ENCODE peak calls at places on chromosomes 3 and 15, in eight cellular contexts. O, W, Q, L, Y, M, B and I are unnamed samples.

GRCh38 chr15:61916104-61916503 is 144.1 kb downstream of the VPS13C start:
- DNase-seq in M (peak), Y (no peak), Q (no peak), B (no peak), W (no peak), L (no peak), O (no peak), I (no peak)

GRCh38 chr3:69339766-69340165 is 46.1 kb downstream of the FRMD4B start:
- DNase-seq in W (no peak), Q (no peak), L (no peak), B (no peak), Y (no peak), O (peak), M (no peak), I (no peak)

GRCh38 chr15:64137226-64137833 is 14.2 kb upstream of the SNX22 start:
- DNase-seq in Q (no peak), O (no peak), M (no peak), Y (no peak), W (no peak), B (no peak), L (no peak), I (peak)

GRCh38 chr15:66076591-66077319 is 176.8 kb downstream of the MEGF11 start:
- DNase-seq in Y (no peak), B (no peak), M (no peak), Q (no peak), W (no peak), O (no peak), L (no peak), I (no peak)

GRCh38 chr3:111734652-111735051 is 124.4 kb upstream of the PHLDB2 start:
- DNase-seq in L (no peak), W (no peak), B (no peak), Q (no peak), M (no peak), Y (no peak), O (no peak), I (no peak)

GRCh38 chr3:123378409-123378915 is 70.4 kb downstream of the ADCY5 start:
- DNase-seq in O (no peak), L (no peak), Y (no peak), B (no peak), Q (no peak), W (no peak), M (no peak), I (no peak)

GRCh38 chr3:159988617-159989251 is at the start of gene IL12A:
- DNase-seq in W (peak), M (peak), Q (peak), O (peak), B (peak), L (peak), Y (peak), I (peak)

GRCh38 chr3:167887096-167887495 is 151.6 kb downstream of the SERPINI1 start:
- DNase-seq in Q (no peak), B (no peak), L (no peak), Y (peak), O (no peak), W (no peak), M (no peak), I (no peak)

GRCh38 chr15:31489281-31489680 is 162.6 kb downstream of the KLF13 start:
- DNase-seq in W (no peak), B (no peak), M (no peak), L (peak), Q (no peak), Y (no peak), O (no peak), I (peak)

GRCh38 chr3:4977001-4977888 is 2.0 kb upstream of the BHLHE40 start:
- DNase-seq in O (peak), B (peak), Q (peak), L (peak), Y (peak), M (peak), W (peak), I (no peak)

GRCh38 chr3:123357275-123357674 is 91.6 kb downstream of the ADCY5 start:
- DNase-seq in Q (no peak), O (no peak), Y (no peak), B (no peak), W (no peak), L (no peak), M (no peak), I (no peak)

GRCh38 chr15:63339836-63340235 is 41.8 kb downstream of the CA12 start:
- DNase-seq in O (no peak), Q (no peak), Y (no peak), B (no peak), M (no peak), L (no peak), W (no peak), I (no peak)

GRCh38 chr3:160400631-160401150 is 1.2 kb downstream of the SMC4 start:
- DNase-seq in B (no peak), W (peak), O (peak), Q (no peak), Y (peak), M (no peak), L (no peak), I (peak)

GRCh38 chr3:148136816-148137215 is 560.9 kb upstream of the AGTR1 start:
- DNase-seq in Q (no peak), B (no peak), M (no peak), O (no peak), W (no peak), L (no peak), Y (no peak), I (no peak)

GRCh38 chr15:60518511-60518910 is 39.6 kb upstream of the ICE2 start:
- DNase-seq in W (no peak), O (no peak), Q (no peak), M (no peak), B (no peak), L (no peak), Y (no peak), I (no peak)

GRCh38 chr15:42692536-42692935 is 44.4 kb downstream of the CDAN1 start:
- DNase-seq in B (no peak), M (no peak), Y (no peak), O (no peak), Q (no peak), W (no peak), L (no peak), I (peak)

GRCh38 chr15:79208179-79208578 is 74.3 kb upstream of the ANKRD34C start:
- DNase-seq in L (no peak), B (no peak), W (no peak), Y (no peak), Q (no peak), M (no peak), O (peak), I (no peak)

GRCh38 chr15:79212589-79213139 is 69.9 kb upstream of the ANKRD34C start:
- DNase-seq in O (no peak), W (no peak), Y (no peak), M (no peak), Q (no peak), B (no peak), L (no peak), I (no peak)

GRCh38 chr15:79209116-79209515 is 73.4 kb upstream of the ANKRD34C start:
- DNase-seq in Q (no peak), Y (no peak), M (no peak), W (no peak), O (no peak), L (no peak), B (no peak), I (no peak)

GRCh38 chr15:79206940-79207339 is 75.6 kb upstream of the ANKRD34C start:
- DNase-seq in M (no peak), W (no peak), L (no peak), Y (no peak), B (no peak), O (no peak), Q (no peak), I (no peak)

GRCh38 chr15:79209690-79210089 is 72.8 kb upstream of the ANKRD34C start:
- DNase-seq in Y (no peak), M (no peak), O (no peak), B (no peak), L (no peak), W (no peak), Q (no peak), I (no peak)
- TF ChIP-seq CTCF in Y (peak), M (no peak), O (peak), B (peak), L (no peak), W (no peak), Q (no peak), I (no peak)

GRCh38 chr3:64080839-64081630 is 57.7 kb upstream of the PSMD6 start:
- DNase-seq in B (no peak), M (no peak), O (no peak), W (no peak), Y (no peak), L (no peak), Q (no peak), I (no peak)

GRCh38 chr3:64083588-64083974 is 60.3 kb upstream of the PSMD6 start:
- DNase-seq in Y (no peak), W (no peak), B (no peak), M (no peak), L (no peak), O (no peak), Q (no peak), I (no peak)

GRCh38 chr3:64084640-64085039 is 61.3 kb upstream of the PSMD6 start:
- DNase-seq in B (no peak), L (no peak), M (peak), Q (no peak), W (no peak), Y (no peak), O (peak), I (no peak)

GRCh38 chr3:64082917-64083587 is 59.8 kb upstream of the PSMD6 start:
- DNase-seq in B (no peak), O (peak), Y (no peak), M (peak), W (no peak), L (no peak), Q (no peak), I (no peak)

DNA sequence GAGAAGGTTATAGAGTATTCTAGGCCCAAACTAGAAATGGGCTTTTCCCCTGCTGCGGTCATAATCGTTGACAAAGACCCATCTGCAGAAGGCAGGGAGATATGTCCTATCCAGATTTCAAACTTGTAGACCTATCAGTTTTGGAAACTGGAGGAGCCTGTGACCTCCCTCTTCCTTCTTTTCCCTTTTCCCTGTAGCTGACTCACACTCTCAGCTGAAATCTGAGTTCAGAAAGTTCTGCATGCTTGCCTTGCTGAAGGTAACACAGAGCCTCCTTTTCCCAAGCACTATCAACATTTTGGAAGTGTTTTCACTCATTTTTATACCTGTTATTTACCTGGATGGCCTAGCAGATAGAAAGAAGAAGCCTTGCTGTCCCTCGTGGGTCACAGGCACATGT is 59.1 kb upstream of the PSMD6 start:
- DNase-seq in Y (no peak), W (no peak), B (no peak), O (no peak), M (peak), L (no peak), Q (no peak), I (no peak)
- TF ChIP-seq CTCF in Y (no peak), W (no peak), B (no peak), O (no peak), M (no peak), L (no peak), Q (no peak), I (no peak)

GRCh38 chr3:3170998-3171397 is 8.5 kb downstream of the CRBN start:
- DNase-seq in W (no peak), B (peak), L (no peak), Y (no peak), M (no peak), Q (no peak), O (peak), I (no peak)
- TF ChIP-seq CTCF in W (peak), B (peak), L (peak), Y (no peak), M (peak), Q (no peak), O (no peak), I (peak)

GRCh38 chr3:25566358-25566920 is 98.3 kb downstream of the TOP2B start:
- DNase-seq in L (no peak), Q (no peak), O (no peak), M (no peak), B (no peak), Y (no peak), W (no peak), I (no peak)
- TF ChIP-seq CTCF in L (no peak), Q (no peak), O (no peak), M (peak), B (no peak), Y (peak), W (no peak), I (peak)

DNA sequence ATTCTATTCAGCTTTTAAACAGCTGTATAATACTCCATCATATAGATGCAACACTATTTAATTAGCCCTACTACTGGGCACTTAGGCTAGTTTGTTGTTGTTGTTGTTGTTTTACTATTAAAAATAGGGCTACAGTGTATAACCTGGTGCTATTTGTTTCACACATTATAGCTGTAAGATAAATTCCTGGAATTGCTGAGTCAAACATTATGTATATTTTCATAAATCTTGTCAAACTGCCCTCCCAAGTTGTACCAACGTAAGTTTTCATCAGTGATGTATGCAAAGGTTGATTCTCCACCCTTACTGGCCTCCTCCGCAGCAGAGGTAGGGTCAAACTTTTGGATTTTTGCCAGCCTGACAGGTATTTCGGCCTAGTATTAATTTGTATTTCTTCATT is 3.8 kb upstream of the CEMIP start:
- DNase-seq in W (no peak), L (no peak), M (peak), Y (no peak), B (no peak), Q (no peak), O (no peak), I (peak)
- TF ChIP-seq CTCF in W (no peak), L (no peak), M (no peak), Y (no peak), B (no peak), Q (no peak), O (no peak), I (no peak)

DNA sequence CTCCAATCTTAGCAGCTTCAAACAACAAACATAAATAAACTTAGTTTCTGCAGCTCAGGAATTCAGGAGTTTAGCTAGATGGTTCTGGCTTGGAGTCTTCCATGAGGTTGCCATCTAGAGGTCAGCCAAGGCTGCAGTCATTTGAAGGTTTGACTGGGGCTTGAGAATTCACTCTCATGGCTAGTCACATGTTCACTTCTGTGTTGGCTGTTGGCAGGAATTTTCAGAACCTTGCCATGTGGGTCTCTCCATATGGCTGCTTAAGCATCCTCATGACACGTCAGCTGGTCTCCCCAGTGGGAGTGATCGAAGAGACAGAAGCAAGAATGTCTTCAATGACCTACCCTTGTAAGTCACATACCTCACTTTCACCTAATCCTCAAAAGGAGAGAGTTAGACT is 269.2 kb upstream of the CNTN3 start:
- DNase-seq in B (no peak), O (peak), M (no peak), L (no peak), W (no peak), Y (no peak), Q (no peak), I (no peak)
- TF ChIP-seq CTCF in B (no peak), O (peak), M (no peak), L (no peak), W (peak), Y (no peak), Q (no peak), I (peak)

GRCh38 chr3:48064292-48064829 is 48.1 kb upstream of the MAP4 start:
- DNase-seq in Q (no peak), O (no peak), W (no peak), M (no peak), Y (no peak), L (no peak), B (no peak), I (no peak)
- TF ChIP-seq CTCF in Q (no peak), O (no peak), W (no peak), M (no peak), Y (no peak), L (no peak), B (no peak), I (no peak)

GRCh38 chr15:85760049-85760448 is 34.7 kb downstream of the KLHL25 start:
- DNase-seq in M (peak), O (no peak), B (no peak), W (no peak), Q (no peak), L (no peak), Y (no peak), I (no peak)

GRCh38 chr15:85759391-85759790 is 35.3 kb downstream of the KLHL25 start:
- DNase-seq in B (no peak), L (no peak), O (no peak), M (peak), W (no peak), Y (no peak), Q (no peak), I (peak)

GRCh38 chr15:85762039-85762755 is 32.5 kb downstream of the KLHL25 start:
- DNase-seq in W (peak), M (peak), O (no peak), L (no peak), B (no peak), Q (no peak), Y (no peak), I (no peak)

GRCh38 chr15:85761635-85762034 is 33.1 kb downstream of the KLHL25 start:
- DNase-seq in L (no peak), B (no peak), M (peak), W (peak), Y (no peak), O (no peak), Q (no peak), I (no peak)

DNA sequence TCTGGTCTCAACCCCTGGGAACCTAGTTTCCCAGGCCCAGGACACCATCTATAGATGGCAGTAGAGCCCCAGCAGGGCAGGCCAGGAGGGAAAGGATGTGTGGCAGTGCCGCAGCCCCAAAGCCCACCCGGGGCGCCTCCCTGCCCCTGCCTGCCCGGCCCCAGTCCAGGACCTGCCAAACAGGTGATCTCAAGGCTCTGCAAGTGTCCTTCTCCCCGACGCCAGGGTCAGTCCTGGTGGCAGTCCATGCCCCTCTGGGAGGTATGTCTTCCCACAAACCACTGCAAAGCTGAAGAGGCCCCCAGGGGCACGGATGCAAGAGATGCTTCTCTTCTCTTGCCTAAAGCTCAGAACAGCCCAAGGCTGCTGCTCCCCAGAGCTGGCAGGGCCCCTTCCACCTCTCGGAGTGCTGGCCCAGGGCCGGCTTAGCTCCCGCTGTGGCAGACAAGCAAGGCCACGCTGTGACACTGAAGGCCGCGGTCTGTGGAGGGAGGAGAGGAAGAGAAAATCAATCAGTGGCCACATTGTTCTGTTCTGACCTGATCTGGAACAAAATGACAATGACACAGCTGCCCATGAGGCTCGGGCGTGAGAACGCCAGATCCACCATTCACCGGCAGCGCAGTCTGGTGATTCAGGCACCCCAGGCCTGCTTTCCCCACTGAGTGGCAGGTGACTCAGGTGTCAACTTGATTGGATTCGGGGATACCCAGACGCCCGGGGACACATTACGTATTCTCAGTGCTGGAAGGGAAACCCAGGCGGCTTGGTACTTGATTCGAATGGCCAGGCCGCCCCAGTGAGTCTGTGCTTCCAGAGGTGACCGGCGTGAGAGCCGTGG is 34.0 kb downstream of the KLHL25 start:
- DNase-seq in Y (no peak), B (no peak), M (peak), W (peak), L (no peak), O (no peak), Q (no peak), I (no peak)
- TF ChIP-seq CTCF in Y (no peak), B (peak), M (no peak), W (peak), L (peak), O (no peak), Q (no peak), I (no peak)